ENCODE peak calls at places on chromosomes 11 and 22, in six cellular contexts. One of them, this sample, is unnamed.

GRCh38 chr11:70272009-70272408 is 1.5 kb downstream of the PPFIA1 start:
- DNase-seq in MCF 10A: no peak
- DNase-seq in astrocyte of the spinal cord: no peak
- DNase-seq in GM23248: no peak
- DNase-seq in CD4-positive, alpha-beta T cell: no peak
- DNase-seq in anterior cingulate cortex: no peak
- DNase-seq in this sample: no peak

GRCh38 chr11:62075438-62075837 is 48.4 kb upstream of the INCENP start:
- DNase-seq in MCF 10A: no peak
- DNase-seq in astrocyte of the spinal cord: no peak
- DNase-seq in GM23248: no peak
- DNase-seq in CD4-positive, alpha-beta T cell: no peak
- DNase-seq in anterior cingulate cortex: no peak
- DNase-seq in this sample: no peak

GRCh38 chr22:33758961-33759360 is 161.3 kb downstream of the LARGE1 start:
- DNase-seq in MCF 10A: no peak
- DNase-seq in astrocyte of the spinal cord: no peak
- DNase-seq in GM23248: no peak
- DNase-seq in CD4-positive, alpha-beta T cell: no peak
- DNase-seq in anterior cingulate cortex: no peak
- DNase-seq in this sample: no peak

GRCh38 chr11:114398303-114398920 is 1.9 kb downstream of the C11orf71 start:
- DNase-seq in MCF 10A: no peak
- DNase-seq in astrocyte of the spinal cord: no peak
- DNase-seq in GM23248: no peak
- DNase-seq in CD4-positive, alpha-beta T cell: no peak
- DNase-seq in anterior cingulate cortex: no peak
- DNase-seq in this sample: no peak

GRCh38 chr11:65438257-65439151 is 15.9 kb downstream of the NEAT1 start:
- DNase-seq in MCF 10A: no peak
- DNase-seq in astrocyte of the spinal cord: peak
- DNase-seq in GM23248: peak
- DNase-seq in CD4-positive, alpha-beta T cell: no peak
- DNase-seq in anterior cingulate cortex: no peak
- DNase-seq in this sample: no peak

GRCh38 chr11:62013266-62014157 is 46.1 kb upstream of the FTH1 start:
- DNase-seq in MCF 10A: peak
- DNase-seq in astrocyte of the spinal cord: no peak
- DNase-seq in GM23248: peak
- DNase-seq in CD4-positive, alpha-beta T cell: no peak
- DNase-seq in anterior cingulate cortex: no peak
- DNase-seq in this sample: no peak

GRCh38 chr11:69027704-69028372 is 14.8 kb upstream of the MRGPRF start:
- DNase-seq in MCF 10A: no peak
- DNase-seq in astrocyte of the spinal cord: no peak
- DNase-seq in GM23248: no peak
- DNase-seq in CD4-positive, alpha-beta T cell: no peak
- DNase-seq in anterior cingulate cortex: no peak
- DNase-seq in this sample: peak

GRCh38 chr22:17969732-17970131 is 54.6 kb downstream of the MICAL3 start:
- DNase-seq in MCF 10A: peak
- DNase-seq in astrocyte of the spinal cord: peak
- DNase-seq in GM23248: peak
- DNase-seq in CD4-positive, alpha-beta T cell: no peak
- DNase-seq in anterior cingulate cortex: no peak
- DNase-seq in this sample: peak

GRCh38 chr11:65423516-65424199 is 1.1 kb downstream of the NEAT1 start:
- DNase-seq in MCF 10A: peak
- DNase-seq in astrocyte of the spinal cord: peak
- DNase-seq in GM23248: peak
- DNase-seq in CD4-positive, alpha-beta T cell: no peak
- DNase-seq in anterior cingulate cortex: no peak
- DNase-seq in this sample: no peak

GRCh38 chr11:70569996-70570692 is 171.8 kb downstream of the CTTN start:
- DNase-seq in MCF 10A: no peak
- DNase-seq in astrocyte of the spinal cord: no peak
- DNase-seq in GM23248: no peak
- DNase-seq in CD4-positive, alpha-beta T cell: no peak
- DNase-seq in anterior cingulate cortex: no peak
- DNase-seq in this sample: peak

GRCh38 chr11:126476977-126477376 is 121.5 kb downstream of the ST3GAL4 start:
- DNase-seq in MCF 10A: no peak
- DNase-seq in astrocyte of the spinal cord: no peak
- DNase-seq in GM23248: no peak
- DNase-seq in CD4-positive, alpha-beta T cell: no peak
- DNase-seq in anterior cingulate cortex: no peak
- DNase-seq in this sample: no peak

GRCh38 chr11:116328410-116328809 is 444.4 kb downstream of the BUD13 start:
- DNase-seq in MCF 10A: no peak
- DNase-seq in astrocyte of the spinal cord: no peak
- DNase-seq in GM23248: no peak
- DNase-seq in CD4-positive, alpha-beta T cell: no peak
- DNase-seq in anterior cingulate cortex: no peak
- DNase-seq in this sample: no peak

GRCh38 chr22:36775589-36775965 is 342 bp downstream of the IFT27 start:
- DNase-seq in MCF 10A: peak
- DNase-seq in astrocyte of the spinal cord: peak
- DNase-seq in GM23248: peak
- DNase-seq in CD4-positive, alpha-beta T cell: peak
- DNase-seq in anterior cingulate cortex: peak
- DNase-seq in this sample: no peak

GRCh38 chr11:124297921-124298320 is 15.8 kb downstream of the OR8D1 start:
- DNase-seq in MCF 10A: no peak
- DNase-seq in astrocyte of the spinal cord: peak
- DNase-seq in GM23248: peak
- DNase-seq in CD4-positive, alpha-beta T cell: no peak
- DNase-seq in anterior cingulate cortex: no peak
- DNase-seq in this sample: no peak

GRCh38 chr11:27395556-27396258 is 32.7 kb upstream of the CCDC34 start:
- DNase-seq in MCF 10A: peak
- DNase-seq in astrocyte of the spinal cord: peak
- DNase-seq in GM23248: peak
- DNase-seq in CD4-positive, alpha-beta T cell: no peak
- DNase-seq in anterior cingulate cortex: no peak
- DNase-seq in this sample: no peak

GRCh38 chr11:2507945-2508749 is 63.3 kb downstream of the KCNQ1 start:
- DNase-seq in MCF 10A: no peak
- DNase-seq in astrocyte of the spinal cord: no peak
- DNase-seq in GM23248: no peak
- DNase-seq in CD4-positive, alpha-beta T cell: no peak
- DNase-seq in anterior cingulate cortex: no peak
- DNase-seq in this sample: peak

GRCh38 chr11:36127550-36127949 is 161.7 kb downstream of the COMMD9 start:
- DNase-seq in MCF 10A: no peak
- DNase-seq in astrocyte of the spinal cord: no peak
- DNase-seq in GM23248: no peak
- DNase-seq in CD4-positive, alpha-beta T cell: no peak
- DNase-seq in anterior cingulate cortex: no peak
- DNase-seq in this sample: no peak

GRCh38 chr11:68313574-68314202 is 1.3 kb downstream of the LRP5 start:
- DNase-seq in MCF 10A: peak
- DNase-seq in astrocyte of the spinal cord: peak
- DNase-seq in GM23248: peak
- DNase-seq in CD4-positive, alpha-beta T cell: no peak
- DNase-seq in anterior cingulate cortex: no peak
- DNase-seq in this sample: peak

GRCh38 chr22:35212996-35213395 is 44.3 kb upstream of the HMGXB4 start:
- DNase-seq in MCF 10A: no peak
- DNase-seq in astrocyte of the spinal cord: no peak
- DNase-seq in GM23248: no peak
- DNase-seq in CD4-positive, alpha-beta T cell: no peak
- DNase-seq in anterior cingulate cortex: no peak
- DNase-seq in this sample: no peak

GRCh38 chr11:32088117-32088941 is 2.5 kb upstream of the RCN1 start:
- DNase-seq in MCF 10A: peak
- DNase-seq in astrocyte of the spinal cord: peak
- DNase-seq in GM23248: peak
- DNase-seq in CD4-positive, alpha-beta T cell: no peak
- DNase-seq in anterior cingulate cortex: no peak
- DNase-seq in this sample: peak

GRCh38 chr11:20172721-20173447 is 12.6 kb upstream of the DBX1 start:
- DNase-seq in MCF 10A: no peak
- DNase-seq in astrocyte of the spinal cord: no peak
- DNase-seq in GM23248: no peak
- DNase-seq in CD4-positive, alpha-beta T cell: no peak
- DNase-seq in anterior cingulate cortex: no peak
- DNase-seq in this sample: no peak

GRCh38 chr11:98115873-98116272 is 904.9 kb upstream of the CNTN5 start:
- DNase-seq in MCF 10A: no peak
- DNase-seq in astrocyte of the spinal cord: no peak
- DNase-seq in GM23248: no peak
- DNase-seq in CD4-positive, alpha-beta T cell: no peak
- DNase-seq in anterior cingulate cortex: no peak
- DNase-seq in this sample: no peak

GRCh38 chr22:30206964-30207363 is 39.6 kb downstream of the LIF start:
- DNase-seq in MCF 10A: peak
- DNase-seq in astrocyte of the spinal cord: peak
- DNase-seq in GM23248: peak
- DNase-seq in CD4-positive, alpha-beta T cell: no peak
- DNase-seq in anterior cingulate cortex: no peak
- DNase-seq in this sample: peak

GRCh38 chr11:35658028-35658948 is 4.3 kb upstream of the TRIM44 start:
- DNase-seq in MCF 10A: no peak
- DNase-seq in astrocyte of the spinal cord: peak
- DNase-seq in GM23248: peak
- DNase-seq in CD4-positive, alpha-beta T cell: no peak
- DNase-seq in anterior cingulate cortex: no peak
- DNase-seq in this sample: peak

GRCh38 chr11:94433049-94433448 is 31.8 kb upstream of the GPR83 start:
- DNase-seq in MCF 10A: no peak
- DNase-seq in astrocyte of the spinal cord: no peak
- DNase-seq in GM23248: no peak
- DNase-seq in CD4-positive, alpha-beta T cell: no peak
- DNase-seq in anterior cingulate cortex: no peak
- DNase-seq in this sample: no peak

GRCh38 chr22:45638834-45639746 is 32.5 kb upstream of the ATXN10 start:
- DNase-seq in MCF 10A: peak
- DNase-seq in astrocyte of the spinal cord: peak
- DNase-seq in GM23248: peak
- DNase-seq in CD4-positive, alpha-beta T cell: no peak
- DNase-seq in anterior cingulate cortex: no peak
- DNase-seq in this sample: peak

GRCh38 chr11:93288079-93288478 is 42.5 kb upstream of the DEUP1 start:
- DNase-seq in MCF 10A: no peak
- DNase-seq in astrocyte of the spinal cord: no peak
- DNase-seq in GM23248: no peak
- DNase-seq in CD4-positive, alpha-beta T cell: no peak
- DNase-seq in anterior cingulate cortex: no peak
- DNase-seq in this sample: no peak

GRCh38 chr11:76712125-76712524 is 41.6 kb upstream of the LRRC32 start:
- DNase-seq in MCF 10A: no peak
- DNase-seq in astrocyte of the spinal cord: no peak
- DNase-seq in GM23248: no peak
- DNase-seq in CD4-positive, alpha-beta T cell: no peak
- DNase-seq in anterior cingulate cortex: no peak
- DNase-seq in this sample: no peak

GRCh38 chr11:73158356-73159051 is 16.4 kb upstream of the FCHSD2 start:
- DNase-seq in MCF 10A: no peak
- DNase-seq in astrocyte of the spinal cord: no peak
- DNase-seq in GM23248: no peak
- DNase-seq in CD4-positive, alpha-beta T cell: no peak
- DNase-seq in anterior cingulate cortex: no peak
- DNase-seq in this sample: peak

GRCh38 chr11:63884191-63884590 is 32.8 kb downstream of the RCOR2 start:
- DNase-seq in MCF 10A: no peak
- DNase-seq in astrocyte of the spinal cord: no peak
- DNase-seq in GM23248: no peak
- DNase-seq in CD4-positive, alpha-beta T cell: no peak
- DNase-seq in anterior cingulate cortex: no peak
- DNase-seq in this sample: no peak

GRCh38 chr22:17159504-17159951 is 451 bp upstream of the HDHD5 start:
- DNase-seq in MCF 10A: peak
- DNase-seq in astrocyte of the spinal cord: peak
- DNase-seq in GM23248: peak
- DNase-seq in CD4-positive, alpha-beta T cell: peak
- DNase-seq in anterior cingulate cortex: peak
- DNase-seq in this sample: peak

GRCh38 chr11:27997344-27997743 is 110.6 kb downstream of the KIF18A start:
- DNase-seq in MCF 10A: no peak
- DNase-seq in astrocyte of the spinal cord: no peak
- DNase-seq in GM23248: no peak
- DNase-seq in CD4-positive, alpha-beta T cell: no peak
- DNase-seq in anterior cingulate cortex: no peak
- DNase-seq in this sample: no peak

GRCh38 chr22:23305321-23305910 is 125.1 kb downstream of the BCR start:
- DNase-seq in MCF 10A: no peak
- DNase-seq in astrocyte of the spinal cord: peak
- DNase-seq in GM23248: peak
- DNase-seq in CD4-positive, alpha-beta T cell: no peak
- DNase-seq in anterior cingulate cortex: peak
- DNase-seq in this sample: peak

GRCh38 chr11:9617960-9618359 is 44.5 kb downstream of the WEE1 start:
- DNase-seq in MCF 10A: no peak
- DNase-seq in astrocyte of the spinal cord: peak
- DNase-seq in GM23248: peak
- DNase-seq in CD4-positive, alpha-beta T cell: no peak
- DNase-seq in anterior cingulate cortex: no peak
- DNase-seq in this sample: peak

GRCh38 chr11:64900263-64900678 is 16.7 kb downstream of the ATG2A start:
- DNase-seq in MCF 10A: peak
- DNase-seq in astrocyte of the spinal cord: peak
- DNase-seq in GM23248: no peak
- DNase-seq in CD4-positive, alpha-beta T cell: peak
- DNase-seq in anterior cingulate cortex: no peak
- DNase-seq in this sample: peak

This sample was measured in osteoblast.